ENCODE peak calls at places on chromosomes 3 and 15, in five cellular contexts. I is psoas muscle, E is A549, D is H9, C is ovary. Z is an unnamed sample. For H3K4me1, the result is how much of the 10 kb centered on the place peaks cover.

GRCh38 chr3:138946554-138947302 is at the start of the genes FOXL2 and FOXL2NB:
- DNase-seq in E (peak), D (peak), I (no peak), C (peak), Z (no peak)

GRCh38 chr3:170429050-170429449 is 10.4 kb downstream of the CLDN11 start:
- DNase-seq in D (no peak), I (no peak), C (no peak), E (no peak), Z (no peak)

GRCh38 chr15:59622289-59622688 is 10.7 kb downstream of the GCNT3 start:
- DNase-seq in E (peak), C (no peak), I (no peak), D (peak), Z (no peak)

GRCh38 chr3:171792549-171792948 is 17.7 kb downstream of the PLD1 start:
- DNase-seq in D (no peak), C (no peak), I (no peak), E (no peak), Z (no peak)

GRCh38 chr3:120496278-120496975 is 45.6 kb upstream of the FSTL1 start:
- DNase-seq in D (no peak), I (no peak), E (peak), C (no peak), Z (no peak)

GRCh38 chr3:9932535-9932842 is 1.1 kb upstream of the CRELD1 start:
- DNase-seq in E (no peak), I (no peak), C (no peak), D (no peak), Z (no peak)

GRCh38 chr15:39788108-39788507 is 5.5 kb upstream of the FSIP1 start:
- DNase-seq in I (no peak), C (no peak), D (no peak), E (no peak), Z (no peak)

GRCh38 chr3:100682056-100682853 is 27.0 kb upstream of the TFG start:
- DNase-seq in I (peak), C (peak), E (no peak), D (no peak), Z (no peak)

GRCh38 chr3:44495636-44496415 is 18.4 kb upstream of the ZNF445 start:
- DNase-seq in D (no peak), C (no peak), E (no peak), I (no peak), Z (no peak)

GRCh38 chr3:77693147-77693546 is 653.2 kb downstream of the ROBO2 start:
- DNase-seq in D (no peak), C (no peak), E (no peak), I (no peak), Z (no peak)

GRCh38 chr3:9508781-9509180 is 44.8 kb downstream of the LHFPL4 start:
- DNase-seq in D (peak), E (no peak), I (no peak), C (no peak), Z (no peak)

GRCh38 chr15:62391565-62392262 is 226.6 kb upstream of the C2CD4B start:
- DNase-seq in I (peak), C (peak), D (peak), E (peak), Z (peak)

GRCh38 chr3:98777286-98777685 is 14.1 kb downstream of the ST3GAL6 start:
- DNase-seq in D (no peak), E (no peak), C (no peak), I (no peak), Z (no peak)

GRCh38 chr3:171860830-171861535 is 17.8 kb downstream of the TMEM212 start:
- DNase-seq in D (no peak), C (no peak), E (no peak), I (no peak), Z (no peak)

GRCh38 chr3:28677581-28677980 is 329.0 kb upstream of the AZI2 start:
- DNase-seq in E (no peak), D (no peak), C (no peak), I (no peak), Z (no peak)

GRCh38 chr3:4821975-4822374 is 157.3 kb upstream of the BHLHE40 start:
- DNase-seq in C (no peak), E (no peak), D (no peak), I (no peak), Z (no peak)

GRCh38 chr15:38516636-38517035 is 48.0 kb downstream of the RASGRP1 start:
- DNase-seq in I (no peak), E (no peak), C (no peak), D (no peak), Z (no peak)

GRCh38 chr3:100896994-100897393 is 96.2 kb downstream of the ABI3BP start:
- DNase-seq in I (no peak), C (no peak), D (no peak), E (no peak), Z (no peak)

GRCh38 chr3:129695203-129695602 is 88.7 kb upstream of the PLXND1 start:
- DNase-seq in C (no peak), I (peak), E (no peak), D (no peak), Z (no peak)

GRCh38 chr3:177615015-177615414 is 417.7 kb upstream of the TBL1XR1 start:
- DNase-seq in E (peak), I (peak), C (peak), D (no peak), Z (peak)

GRCh38 chr3:51688206-51688600 is 17.2 kb downstream of the TEX264 start:
- DNase-seq in C (no peak), D (no peak), I (no peak), E (no peak), Z (no peak)

GRCh38 chr3:85120879-85121278 is 162.1 kb downstream of the CADM2 start:
- DNase-seq in C (no peak), E (no peak), D (no peak), I (no peak), Z (no peak)

GRCh38 chr15:50119063-50119700 is at the start of gene ATP8B4:
- DNase-seq in D (peak), C (no peak), I (no peak), E (no peak), Z (no peak)

GRCh38 chr15:66760968-66761722 is 59.1 kb downstream of the SMAD6 start:
- DNase-seq in E (no peak), C (no peak), D (no peak), I (no peak), Z (peak)

GRCh38 chr15:66760358-66760967 is 58.4 kb downstream of the SMAD6 start:
- DNase-seq in C (no peak), E (no peak), D (no peak), I (no peak), Z (no peak)

GRCh38 chr15:66764067-66764428 is 62.0 kb downstream of the SMAD6 start:
- DNase-seq in D (no peak), E (no peak), C (no peak), I (no peak), Z (no peak)

GRCh38 chr15:66763186-66764066 is 61.4 kb downstream of the SMAD6 start:
- DNase-seq in C (peak), D (no peak), E (peak), I (peak), Z (peak)

GRCh38 chr15:66761723-66762595 is 59.9 kb downstream of the SMAD6 start:
- DNase-seq in C (no peak), D (no peak), I (no peak), E (peak), Z (no peak)
- H3K4me1 ChIP-seq in C (under half), D (under half), I (under half), E (half or more), Z (under half)

GRCh38 chr3:71482771-71483170 is 100.8 kb downstream of the FOXP1 start:
- DNase-seq in I (no peak), D (no peak), C (no peak), E (no peak), Z (no peak)
- H3K4me1 ChIP-seq in I (under half), D (under half), C (under half), E (under half), Z (under half)

GRCh38 chr15:65094294-65094995 is 17.9 kb downstream of the KBTBD13 start:
- DNase-seq in E (no peak), D (no peak), C (no peak), I (no peak), Z (peak)
- H3K4me1 ChIP-seq in E (under half), D (under half), C (under half), I (under half), Z (under half)

GRCh38 chr3:24258260-24258659 is 236.4 kb downstream of the THRB start:
- DNase-seq in I (no peak), C (no peak), E (no peak), D (no peak), Z (no peak)

GRCh38 chr3:24263069-24263668 is 231.5 kb downstream of the THRB start:
- DNase-seq in I (no peak), E (no peak), D (no peak), C (no peak), Z (no peak)

GRCh38 chr3:24259901-24260512 is 234.6 kb downstream of the THRB start:
- DNase-seq in C (no peak), I (peak), E (no peak), D (no peak), Z (no peak)

GRCh38 chr3:24255414-24255813 is 239.2 kb downstream of the THRB start:
- DNase-seq in E (no peak), D (no peak), I (no peak), C (no peak), Z (no peak)

GRCh38 chr3:24258727-24259600 is 235.7 kb downstream of the THRB start:
- DNase-seq in C (no peak), D (no peak), I (no peak), E (no peak), Z (no peak)
- H3K4me1 ChIP-seq in C (under half), D (under half), I (half or more), E (under half), Z (under half)

DNA sequence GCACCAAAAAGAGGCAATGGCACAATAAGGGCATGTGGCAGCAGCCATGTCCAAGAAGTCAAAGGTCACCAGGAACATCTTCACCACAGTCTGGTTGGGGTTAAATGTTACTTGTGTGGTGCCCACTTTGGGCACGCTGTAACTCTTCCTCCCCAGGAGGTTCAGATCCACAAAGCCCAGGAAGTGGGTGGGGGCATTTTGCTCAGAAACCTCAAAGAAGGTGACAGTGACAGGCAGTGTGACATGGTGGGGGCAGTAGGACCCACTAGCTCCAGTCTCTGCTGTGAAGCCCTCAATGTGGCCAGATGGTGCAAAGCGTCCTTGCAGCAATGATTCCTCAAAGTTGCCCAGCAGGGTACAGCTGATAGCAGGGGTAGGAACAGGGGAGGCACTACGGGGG is 5.8 kb downstream of the ZNF80 start:
- DNase-seq in D (no peak), C (no peak), I (no peak), E (no peak), Z (no peak)
- H3K4me1 ChIP-seq in D (under half), C (under half), I (under half), E (under half), Z (under half)

GRCh38 chr3:67654832-67655152 is 380 bp upstream of the SUCLG2 start:
- DNase-seq in C (no peak), D (no peak), E (no peak), I (no peak), Z (no peak)
- H3K4me1 ChIP-seq in C (under half), D (under half), E (under half), I (under half), Z (under half)

GRCh38 chr3:13852638-13853009 is 27.2 kb downstream of the WNT7A start:
- DNase-seq in C (no peak), E (no peak), D (no peak), I (no peak), Z (no peak)

GRCh38 chr3:13853978-13854296 is 25.9 kb downstream of the WNT7A start:
- DNase-seq in D (no peak), E (no peak), C (no peak), I (no peak), Z (peak)

GRCh38 chr3:13854492-13854891 is 25.4 kb downstream of the WNT7A start:
- DNase-seq in D (no peak), C (no peak), E (no peak), I (no peak), Z (no peak)

GRCh38 chr3:13851997-13852637 is 27.8 kb downstream of the WNT7A start:
- DNase-seq in E (no peak), I (no peak), C (no peak), D (no peak), Z (no peak)

DNA sequence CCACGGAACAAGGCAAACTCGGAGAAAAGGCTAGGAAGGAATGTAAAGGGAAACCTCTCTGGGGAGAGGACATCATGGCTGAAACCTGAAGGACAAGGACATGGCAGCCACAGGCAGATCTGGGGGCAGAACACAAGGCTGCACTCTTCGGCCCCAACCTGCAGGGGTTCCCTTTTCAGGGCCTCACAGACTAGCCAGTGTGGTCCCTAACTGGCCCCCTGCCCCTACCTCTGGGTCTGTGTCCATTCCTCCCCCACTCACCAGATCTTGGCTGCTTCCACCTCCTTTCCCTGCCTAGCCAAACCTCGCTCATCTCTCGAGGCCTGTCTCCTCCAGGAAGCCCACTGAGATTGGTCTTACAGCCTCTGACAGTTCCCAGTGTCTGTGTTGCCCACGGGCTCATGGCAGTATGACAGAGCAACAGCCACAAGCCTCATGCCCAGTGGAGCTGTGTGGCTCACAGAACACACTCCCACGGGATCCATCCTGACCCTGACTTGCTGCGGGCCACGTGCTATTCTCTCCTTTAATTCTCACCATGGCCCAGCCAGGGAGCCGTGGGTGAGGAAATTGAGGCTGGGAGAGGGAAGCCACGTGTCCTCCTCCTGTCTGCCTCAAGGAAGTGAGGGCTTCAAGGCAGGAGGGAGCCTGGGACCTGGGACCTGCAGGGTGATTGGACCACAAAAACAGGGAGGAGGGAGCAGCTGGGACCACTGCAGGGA is 26.5 kb downstream of the WNT7A start:
- DNase-seq in E (no peak), D (no peak), C (no peak), I (no peak), Z (no peak)
- H3K4me1 ChIP-seq in E (under half), D (under half), C (under half), I (under half), Z (under half)

GRCh38 chr3:46968783-46969428 is 7.6 kb downstream of the CCDC12 start:
- DNase-seq in D (no peak), C (no peak), E (no peak), I (no peak), Z (peak)

GRCh38 chr3:46972396-46972795 is 4.1 kb downstream of the CCDC12 start:
- DNase-seq in I (no peak), C (no peak), E (no peak), D (no peak), Z (no peak)

GRCh38 chr3:46971151-46971550 is 5.4 kb downstream of the CCDC12 start:
- DNase-seq in C (no peak), I (no peak), D (no peak), E (no peak), Z (no peak)

GRCh38 chr3:46970391-46971091 is 6.0 kb downstream of the CCDC12 start:
- DNase-seq in I (peak), E (peak), C (no peak), D (no peak), Z (peak)

DNA sequence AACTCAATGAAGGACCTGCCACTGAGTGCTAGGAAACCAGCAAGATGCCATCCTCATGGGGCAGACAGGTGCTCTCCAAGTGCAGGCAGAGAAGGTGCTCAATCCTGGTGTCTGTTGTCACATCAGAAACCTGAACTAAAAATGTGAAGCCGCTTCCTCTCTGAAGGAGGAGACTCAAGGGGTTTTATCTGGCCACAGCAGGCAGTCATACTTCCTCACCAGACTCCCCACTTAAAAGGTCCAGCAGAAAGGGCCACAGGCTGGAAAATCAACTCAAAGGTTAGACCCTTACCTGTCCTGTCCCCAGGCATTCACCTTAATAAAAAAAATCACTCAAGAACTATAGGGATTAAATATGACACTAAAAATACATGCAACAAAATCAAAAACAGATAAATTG is 4.8 kb downstream of the CCDC12 start:
- DNase-seq in I (no peak), C (no peak), D (no peak), E (no peak), Z (no peak)
- H3K4me1 ChIP-seq in I (half or more), C (under half), D (under half), E (half or more), Z (under half)